ENCODE peak calls at places on chromosomes 4 and X, in five cellular contexts. V is activated naive CD8-positive, alpha-beta T cell treated with anti-CD3 and anti-CD28 coated beads, Interleukin-2, amount 50 U/mL, for 24 hours; Q is RPMI8226; Z is CD8-positive, alpha-beta T cell; K is tibial nerve. U is an unnamed sample.

GRCh38 chr4:52588771-52589591 is 70.1 kb downstream of the USP46 start:
- DNase-seq in V (peak), Q (no peak), Z (peak), K (no peak), U (peak)

GRCh38 chrX:101999644-102000539 is 68.1 kb upstream of the ZMAT1 start:
- DNase-seq in V (no peak), Q (no peak), Z (no peak), K (no peak), U (no peak)

GRCh38 chr4:3387154-3387942 is 54.4 kb upstream of the HGFAC start:
- DNase-seq in V (no peak), Q (peak), Z (no peak), K (no peak), U (no peak)

GRCh38 chr4:38290360-38290759 is 330.2 kb downstream of the PTTG2 start:
- DNase-seq in V (no peak), Q (no peak), Z (no peak), K (no peak), U (no peak)

GRCh38 chr4:30525662-30526061 is 194.5 kb upstream of the PCDH7 start:
- DNase-seq in V (no peak), Q (no peak), Z (no peak), K (no peak), U (no peak)

GRCh38 chrX:50726296-50726695 is 87.7 kb downstream of the SHROOM4 start:
- DNase-seq in V (no peak), Q (no peak), Z (no peak), K (no peak), U (no peak)

GRCh38 chr4:113378836-113379235 is 329.4 kb downstream of the ANK2 start:
- DNase-seq in V (no peak), Q (no peak), Z (no peak), K (no peak), U (no peak)

GRCh38 chrX:46461653-46462191 is 83.5 kb downstream of the ZNF674 start:
- DNase-seq in V (no peak), Q (no peak), Z (no peak), K (no peak), U (no peak)

GRCh38 chr4:28772066-28772465 is 1911.4 kb downstream of the STIM2 start:
- DNase-seq in V (no peak), Q (no peak), Z (no peak), K (no peak), U (no peak)

GRCh38 chr4:133555671-133556070 is 406.6 kb downstream of the PCDH10 start:
- DNase-seq in V (no peak), Q (no peak), Z (no peak), K (no peak), U (no peak)

GRCh38 chrX:148811236-148811635 is 310.8 kb downstream of the AFF2 start:
- DNase-seq in V (no peak), Q (no peak), Z (no peak), K (no peak), U (no peak)

GRCh38 chr4:41157009-41157408 is 57.3 kb downstream of the APBB2 start:
- DNase-seq in V (no peak), Q (no peak), Z (no peak), K (no peak), U (no peak)

GRCh38 chr4:76011700-76012387 is 4.5 kb upstream of the CXCL9 start:
- DNase-seq in V (no peak), Q (peak), Z (no peak), K (peak), U (no peak)

GRCh38 chr4:53518807-53519206 is 72.5 kb downstream of the LNX1 start:
- DNase-seq in V (no peak), Q (no peak), Z (no peak), K (no peak), U (no peak)

GRCh38 chr4:4395849-4396627 is 9.1 kb downstream of the NSG1 start:
- DNase-seq in V (no peak), Q (peak), Z (no peak), K (no peak), U (no peak)

GRCh38 chrX:104253567-104254441 is 929 bp downstream of the ESX1 start:
- DNase-seq in V (peak), Q (no peak), Z (no peak), K (no peak), U (no peak)

GRCh38 chr4:153260553-153261306 is 56.5 kb downstream of the TRIM2 start:
- DNase-seq in V (no peak), Q (no peak), Z (no peak), K (no peak), U (no peak)

GRCh38 chr4:143402776-143403550 is 66.3 kb downstream of the GAB1 start:
- DNase-seq in V (no peak), Q (peak), Z (no peak), K (no peak), U (no peak)

GRCh38 chr4:20195071-20195885 is 56.4 kb upstream of the SLIT2 start:
- DNase-seq in V (no peak), Q (no peak), Z (no peak), K (no peak), U (no peak)

GRCh38 chr4:69038582-69038981 is 57.7 kb upstream of the UGT2B7 start:
- DNase-seq in V (no peak), Q (no peak), Z (no peak), K (no peak), U (no peak)

GRCh38 chr4:82954212-82954611 is 53.7 kb downstream of the THAP9 start:
- DNase-seq in V (no peak), Q (no peak), Z (no peak), K (no peak), U (no peak)

GRCh38 chr4:44487341-44487740 is 38.7 kb upstream of the KCTD8 start:
- DNase-seq in V (no peak), Q (no peak), Z (no peak), K (no peak), U (no peak)

GRCh38 chr4:2301221-2301642 is 39.3 kb upstream of the MXD4 start:
- DNase-seq in V (no peak), Q (no peak), Z (no peak), K (no peak), U (no peak)

GRCh38 chrX:56211701-56212100 is 20.5 kb upstream of the KLF8 start:
- DNase-seq in V (no peak), Q (no peak), Z (no peak), K (no peak), U (no peak)

GRCh38 chr4:92825785-92826184 is 522.0 kb downstream of the GRID2 start:
- DNase-seq in V (no peak), Q (no peak), Z (no peak), K (no peak), U (no peak)

GRCh38 chrX:151161690-151162089 is 14.7 kb upstream of the GPR50 start:
- DNase-seq in V (no peak), Q (no peak), Z (no peak), K (no peak), U (no peak)

GRCh38 chr4:119604266-119604665 is 24.3 kb downstream of the PDE5A start:
- DNase-seq in V (no peak), Q (no peak), Z (no peak), K (no peak), U (no peak)

GRCh38 chr4:25457053-25457715 is 80.1 kb downstream of the ANAPC4 start:
- DNase-seq in V (no peak), Q (no peak), Z (no peak), K (no peak), U (no peak)

GRCh38 chr4:176193126-176193525 is 2.3 kb downstream of the SPATA4 start:
- DNase-seq in V (no peak), Q (no peak), Z (no peak), K (no peak), U (no peak)

GRCh38 chrX:34578237-34578636 is 78.8 kb downstream of the TMEM47 start:
- DNase-seq in V (no peak), Q (peak), Z (no peak), K (peak), U (no peak)

GRCh38 chr4:184151988-184152485 is 65.6 kb downstream of the ENPP6 start:
- DNase-seq in V (no peak), Q (no peak), Z (no peak), K (no peak), U (no peak)

GRCh38 chr4:75249739-75250138 is 264.5 kb downstream of the RCHY1 start:
- DNase-seq in V (no peak), Q (no peak), Z (no peak), K (no peak), U (no peak)